ENCODE peak calls at places on chromosomes 6 and 20, in ten cellular contexts. One of them, this sample, is unnamed.
A peak's percentile ranks its signal among the peaks of the same experiment; 100 is the strongest.

GRCh38 chr20:46709459-46710148 is at the start of gene SLC2A10:
- DNase-seq in activated T-cell treated with anti-CD3 and anti-CD28 coated beads, Interleukin-2, amount 50 U/mL, for 72 hours: no peak
- DNase-seq in substantia nigra: no peak
- DNase-seq in cardiac septum: no peak
- DNase-seq in T-helper 1 cell: no peak
- DNase-seq in H4: no peak
- DNase-seq in cardiac muscle cell: peak; percentile 75
- DNase-seq in DMS 273 treated with DMSO at 0.1 percent for 48 hours: no peak
- DNase-seq in iris pigment epithelial cell: peak; percentile 58
- DNase-seq in nucleus accumbens: peak; percentile 25
- DNase-seq in this sample: no peak

GRCh38 chr20:7113577-7114466 is 346.3 kb downstream of the BMP2 start:
- DNase-seq in iris pigment epithelial cell: peak; percentile 40
- DNase-seq in DMS 273 treated with DMSO at 0.1 percent for 48 hours: no peak
- DNase-seq in T-helper 1 cell: no peak
- DNase-seq in cardiac septum: no peak
- DNase-seq in cardiac muscle cell: peak; percentile 61
- DNase-seq in nucleus accumbens: peak; percentile 65
- DNase-seq in substantia nigra: peak; percentile 7
- DNase-seq in activated T-cell treated with anti-CD3 and anti-CD28 coated beads, Interleukin-2, amount 50 U/mL, for 72 hours: no peak
- DNase-seq in H4: peak; percentile 63
- DNase-seq in this sample: no peak

GRCh38 chr6:3625161-3625979 is 126.1 kb downstream of the PXDC1 start:
- DNase-seq in T-helper 1 cell: no peak
- DNase-seq in DMS 273 treated with DMSO at 0.1 percent for 48 hours: no peak
- DNase-seq in cardiac muscle cell: no peak
- DNase-seq in H4: no peak
- DNase-seq in substantia nigra: no peak
- DNase-seq in nucleus accumbens: no peak
- DNase-seq in iris pigment epithelial cell: no peak
- DNase-seq in activated T-cell treated with anti-CD3 and anti-CD28 coated beads, Interleukin-2, amount 50 U/mL, for 72 hours: no peak
- DNase-seq in cardiac septum: peak; percentile 36
- DNase-seq in this sample: peak; percentile 26

GRCh38 chr20:10547276-10548114 is 112.4 kb downstream of the SLX4IP start:
- DNase-seq in T-helper 1 cell: no peak
- DNase-seq in iris pigment epithelial cell: no peak
- DNase-seq in cardiac septum: no peak
- DNase-seq in nucleus accumbens: no peak
- DNase-seq in H4: no peak
- DNase-seq in activated T-cell treated with anti-CD3 and anti-CD28 coated beads, Interleukin-2, amount 50 U/mL, for 72 hours: no peak
- DNase-seq in DMS 273 treated with DMSO at 0.1 percent for 48 hours: no peak
- DNase-seq in substantia nigra: no peak
- DNase-seq in cardiac muscle cell: no peak
- DNase-seq in this sample: no peak

GRCh38 chr6:90362273-90362672 is 65.6 kb upstream of the BACH2 start:
- DNase-seq in DMS 273 treated with DMSO at 0.1 percent for 48 hours: no peak
- DNase-seq in activated T-cell treated with anti-CD3 and anti-CD28 coated beads, Interleukin-2, amount 50 U/mL, for 72 hours: no peak
- DNase-seq in cardiac muscle cell: peak; percentile 70
- DNase-seq in cardiac septum: no peak
- DNase-seq in nucleus accumbens: no peak
- DNase-seq in T-helper 1 cell: no peak
- DNase-seq in H4: no peak
- DNase-seq in substantia nigra: no peak
- DNase-seq in iris pigment epithelial cell: peak; percentile 74
- DNase-seq in this sample: no peak

GRCh38 chr6:161139766-161140553 is 133.9 kb downstream of the AGPAT4 start:
- DNase-seq in cardiac muscle cell: no peak
- DNase-seq in iris pigment epithelial cell: no peak
- DNase-seq in nucleus accumbens: no peak
- DNase-seq in activated T-cell treated with anti-CD3 and anti-CD28 coated beads, Interleukin-2, amount 50 U/mL, for 72 hours: no peak
- DNase-seq in cardiac septum: peak; percentile 74
- DNase-seq in DMS 273 treated with DMSO at 0.1 percent for 48 hours: no peak
- DNase-seq in T-helper 1 cell: no peak
- DNase-seq in H4: no peak
- DNase-seq in substantia nigra: no peak
- DNase-seq in this sample: no peak

GRCh38 chr6:16562498-16562897 is 198.8 kb downstream of the ATXN1 start:
- DNase-seq in H4: no peak
- DNase-seq in activated T-cell treated with anti-CD3 and anti-CD28 coated beads, Interleukin-2, amount 50 U/mL, for 72 hours: no peak
- DNase-seq in DMS 273 treated with DMSO at 0.1 percent for 48 hours: no peak
- DNase-seq in nucleus accumbens: no peak
- DNase-seq in substantia nigra: no peak
- DNase-seq in cardiac septum: no peak
- DNase-seq in T-helper 1 cell: no peak
- DNase-seq in cardiac muscle cell: peak; percentile 21
- DNase-seq in iris pigment epithelial cell: peak; percentile 38
- DNase-seq in this sample: no peak

GRCh38 chr6:26003102-26003694 is 40.6 kb downstream of the TRIM38 start:
- DNase-seq in nucleus accumbens: peak; percentile 68
- DNase-seq in H4: peak; percentile 43
- DNase-seq in T-helper 1 cell: peak; percentile 24
- DNase-seq in activated T-cell treated with anti-CD3 and anti-CD28 coated beads, Interleukin-2, amount 50 U/mL, for 72 hours: peak; percentile 49
- DNase-seq in cardiac muscle cell: peak; percentile 71
- DNase-seq in iris pigment epithelial cell: peak; percentile 52
- DNase-seq in cardiac septum: no peak
- DNase-seq in substantia nigra: peak; percentile 8
- DNase-seq in DMS 273 treated with DMSO at 0.1 percent for 48 hours: peak; percentile 6
- DNase-seq in this sample: no peak

GRCh38 chr6:124968401-124968800 is 6.2 kb downstream of the RNF217 start:
- DNase-seq in cardiac septum: no peak
- DNase-seq in nucleus accumbens: no peak
- DNase-seq in H4: no peak
- DNase-seq in activated T-cell treated with anti-CD3 and anti-CD28 coated beads, Interleukin-2, amount 50 U/mL, for 72 hours: no peak
- DNase-seq in substantia nigra: no peak
- DNase-seq in cardiac muscle cell: no peak
- DNase-seq in iris pigment epithelial cell: peak; percentile 37
- DNase-seq in T-helper 1 cell: no peak
- DNase-seq in DMS 273 treated with DMSO at 0.1 percent for 48 hours: no peak
- DNase-seq in this sample: no peak

GRCh38 chr6:16739329-16739801 is 21.9 kb downstream of the ATXN1 start:
- DNase-seq in iris pigment epithelial cell: peak; percentile 56
- DNase-seq in T-helper 1 cell: no peak
- DNase-seq in DMS 273 treated with DMSO at 0.1 percent for 48 hours: no peak
- DNase-seq in cardiac muscle cell: no peak
- DNase-seq in nucleus accumbens: no peak
- DNase-seq in activated T-cell treated with anti-CD3 and anti-CD28 coated beads, Interleukin-2, amount 50 U/mL, for 72 hours: no peak
- DNase-seq in substantia nigra: no peak
- DNase-seq in cardiac septum: no peak
- DNase-seq in H4: no peak
- DNase-seq in this sample: no peak

GRCh38 chr6:161191671-161192070 is 82.2 kb downstream of the AGPAT4 start:
- DNase-seq in activated T-cell treated with anti-CD3 and anti-CD28 coated beads, Interleukin-2, amount 50 U/mL, for 72 hours: no peak
- DNase-seq in T-helper 1 cell: no peak
- DNase-seq in DMS 273 treated with DMSO at 0.1 percent for 48 hours: no peak
- DNase-seq in substantia nigra: no peak
- DNase-seq in cardiac septum: no peak
- DNase-seq in cardiac muscle cell: no peak
- DNase-seq in H4: no peak
- DNase-seq in iris pigment epithelial cell: no peak
- DNase-seq in nucleus accumbens: no peak
- DNase-seq in this sample: no peak

GRCh38 chr6:14143305-14143704 is 25.7 kb downstream of the CD83 start:
- DNase-seq in activated T-cell treated with anti-CD3 and anti-CD28 coated beads, Interleukin-2, amount 50 U/mL, for 72 hours: no peak
- DNase-seq in cardiac muscle cell: no peak
- DNase-seq in cardiac septum: no peak
- DNase-seq in substantia nigra: no peak
- DNase-seq in DMS 273 treated with DMSO at 0.1 percent for 48 hours: no peak
- DNase-seq in T-helper 1 cell: no peak
- DNase-seq in H4: no peak
- DNase-seq in nucleus accumbens: no peak
- DNase-seq in iris pigment epithelial cell: no peak
- DNase-seq in this sample: no peak

GRCh38 chr20:40990542-40991120 is 38.0 kb upstream of the TOP1 start:
- DNase-seq in T-helper 1 cell: peak; percentile 38
- DNase-seq in activated T-cell treated with anti-CD3 and anti-CD28 coated beads, Interleukin-2, amount 50 U/mL, for 72 hours: peak; percentile 75
- DNase-seq in cardiac muscle cell: peak; percentile 92
- DNase-seq in DMS 273 treated with DMSO at 0.1 percent for 48 hours: peak; percentile 59
- DNase-seq in substantia nigra: peak; percentile 62
- DNase-seq in H4: peak; percentile 81
- DNase-seq in cardiac septum: peak; percentile 85
- DNase-seq in nucleus accumbens: peak; percentile 87
- DNase-seq in iris pigment epithelial cell: peak; percentile 88
- DNase-seq in this sample: peak; percentile 56

This sample was measured in occipital lobe.